ENCODE peak calls at places on chromosome X, in ten cellular contexts. One of them, this sample, is unnamed.

GRCh38 chrX:137432609-137433008 is 133.3 kb upstream of the ZIC3 start:
- DNase-seq in left kidney: peak
- DNase-seq in NCI-H1694 treated with DMSO at 0.1 percent for 48 hours: no peak
- DNase-seq in fibroblast of lung: no peak
- DNase-seq in putamen: no peak
- DNase-seq in HCT116: no peak
- DNase-seq in natural killer cell treated with Interleukin-12 subunit alpha and Interleukin-12 subunit beta and Interleukin-15 and Interleukin-18, amount 100 ng/mL, for 72 hours: no peak
- DNase-seq in EL: no peak
- DNase-seq in Caco-2: no peak
- DNase-seq in left colon: no peak
- DNase-seq in this sample: no peak

GRCh38 chrX:31588355-31588754 is 516.5 kb upstream of the FTHL17 start:
- DNase-seq in Caco-2: no peak
- DNase-seq in left colon: no peak
- DNase-seq in left kidney: no peak
- DNase-seq in fibroblast of lung: no peak
- DNase-seq in putamen: no peak
- DNase-seq in HCT116: no peak
- DNase-seq in NCI-H1694 treated with DMSO at 0.1 percent for 48 hours: no peak
- DNase-seq in EL: no peak
- DNase-seq in natural killer cell treated with Interleukin-12 subunit alpha and Interleukin-12 subunit beta and Interleukin-15 and Interleukin-18, amount 100 ng/mL, for 72 hours: no peak
- DNase-seq in this sample: no peak

GRCh38 chrX:79515529-79515928 is 148.4 kb upstream of the ITM2A start:
- DNase-seq in NCI-H1694 treated with DMSO at 0.1 percent for 48 hours: no peak
- DNase-seq in HCT116: no peak
- DNase-seq in left kidney: no peak
- DNase-seq in left colon: no peak
- DNase-seq in natural killer cell treated with Interleukin-12 subunit alpha and Interleukin-12 subunit beta and Interleukin-15 and Interleukin-18, amount 100 ng/mL, for 72 hours: no peak
- DNase-seq in EL: no peak
- DNase-seq in fibroblast of lung: no peak
- DNase-seq in putamen: no peak
- DNase-seq in Caco-2: no peak
- DNase-seq in this sample: no peak

GRCh38 chrX:63354484-63354883 is 3.4 kb upstream of the SPIN4 start:
- DNase-seq in left kidney: peak
- DNase-seq in putamen: no peak
- DNase-seq in NCI-H1694 treated with DMSO at 0.1 percent for 48 hours: no peak
- DNase-seq in Caco-2: no peak
- DNase-seq in HCT116: no peak
- DNase-seq in EL: no peak
- DNase-seq in fibroblast of lung: no peak
- DNase-seq in left colon: no peak
- DNase-seq in natural killer cell treated with Interleukin-12 subunit alpha and Interleukin-12 subunit beta and Interleukin-15 and Interleukin-18, amount 100 ng/mL, for 72 hours: no peak
- DNase-seq in this sample: no peak

GRCh38 chrX:38973327-38973726 is 172.1 kb downstream of the MID1IP1 start:
- DNase-seq in fibroblast of lung: peak
- DNase-seq in NCI-H1694 treated with DMSO at 0.1 percent for 48 hours: no peak
- DNase-seq in EL: peak
- DNase-seq in putamen: no peak
- DNase-seq in left kidney: no peak
- DNase-seq in Caco-2: no peak
- DNase-seq in HCT116: no peak
- DNase-seq in natural killer cell treated with Interleukin-12 subunit alpha and Interleukin-12 subunit beta and Interleukin-15 and Interleukin-18, amount 100 ng/mL, for 72 hours: no peak
- DNase-seq in left colon: no peak
- DNase-seq in this sample: no peak

GRCh38 chrX:144293229-144293628 is 409.4 kb downstream of the UBE2NL start:
- DNase-seq in NCI-H1694 treated with DMSO at 0.1 percent for 48 hours: no peak
- DNase-seq in EL: no peak
- DNase-seq in fibroblast of lung: no peak
- DNase-seq in left kidney: no peak
- DNase-seq in Caco-2: no peak
- DNase-seq in HCT116: no peak
- DNase-seq in left colon: no peak
- DNase-seq in natural killer cell treated with Interleukin-12 subunit alpha and Interleukin-12 subunit beta and Interleukin-15 and Interleukin-18, amount 100 ng/mL, for 72 hours: no peak
- DNase-seq in putamen: no peak
- DNase-seq in this sample: no peak

GRCh38 chrX:150036181-150036580 is 97.9 kb upstream of the EOLA2 start:
- DNase-seq in HCT116: no peak
- DNase-seq in NCI-H1694 treated with DMSO at 0.1 percent for 48 hours: no peak
- DNase-seq in EL: peak
- DNase-seq in natural killer cell treated with Interleukin-12 subunit alpha and Interleukin-12 subunit beta and Interleukin-15 and Interleukin-18, amount 100 ng/mL, for 72 hours: no peak
- DNase-seq in fibroblast of lung: peak
- DNase-seq in left kidney: no peak
- DNase-seq in Caco-2: no peak
- DNase-seq in left colon: peak
- DNase-seq in putamen: no peak
- DNase-seq in this sample: peak

GRCh38 chrX:12441376-12442128 is 303.3 kb downstream of the FRMPD4 start:
- DNase-seq in fibroblast of lung: peak
- DNase-seq in natural killer cell treated with Interleukin-12 subunit alpha and Interleukin-12 subunit beta and Interleukin-15 and Interleukin-18, amount 100 ng/mL, for 72 hours: no peak
- DNase-seq in NCI-H1694 treated with DMSO at 0.1 percent for 48 hours: no peak
- DNase-seq in left kidney: peak
- DNase-seq in EL: peak
- DNase-seq in HCT116: no peak
- DNase-seq in left colon: no peak
- DNase-seq in putamen: no peak
- DNase-seq in Caco-2: no peak
- DNase-seq in this sample: no peak

GRCh38 chrX:150334100-150334499 is 29.0 kb upstream of the MAMLD1 start:
- DNase-seq in left kidney: no peak
- DNase-seq in putamen: no peak
- DNase-seq in fibroblast of lung: no peak
- DNase-seq in EL: no peak
- DNase-seq in Caco-2: no peak
- DNase-seq in NCI-H1694 treated with DMSO at 0.1 percent for 48 hours: no peak
- DNase-seq in HCT116: no peak
- DNase-seq in natural killer cell treated with Interleukin-12 subunit alpha and Interleukin-12 subunit beta and Interleukin-15 and Interleukin-18, amount 100 ng/mL, for 72 hours: no peak
- DNase-seq in left colon: no peak
- DNase-seq in this sample: no peak

GRCh38 chrX:43068639-43069038 is 290.7 kb upstream of the PPP1R2C start:
- DNase-seq in EL: no peak
- DNase-seq in left colon: no peak
- DNase-seq in left kidney: no peak
- DNase-seq in Caco-2: no peak
- DNase-seq in fibroblast of lung: no peak
- DNase-seq in putamen: no peak
- DNase-seq in HCT116: no peak
- DNase-seq in natural killer cell treated with Interleukin-12 subunit alpha and Interleukin-12 subunit beta and Interleukin-15 and Interleukin-18, amount 100 ng/mL, for 72 hours: no peak
- DNase-seq in NCI-H1694 treated with DMSO at 0.1 percent for 48 hours: no peak
- DNase-seq in this sample: no peak

GRCh38 chrX:108131471-108131870 is 39.9 kb downstream of the ATG4A start:
- DNase-seq in fibroblast of lung: no peak
- DNase-seq in NCI-H1694 treated with DMSO at 0.1 percent for 48 hours: no peak
- DNase-seq in left colon: no peak
- DNase-seq in putamen: no peak
- DNase-seq in EL: peak
- DNase-seq in Caco-2: no peak
- DNase-seq in HCT116: no peak
- DNase-seq in natural killer cell treated with Interleukin-12 subunit alpha and Interleukin-12 subunit beta and Interleukin-15 and Interleukin-18, amount 100 ng/mL, for 72 hours: no peak
- DNase-seq in left kidney: peak
- DNase-seq in this sample: peak

GRCh38 chrX:9340619-9341304 is 124.1 kb upstream of the TBL1X start:
- DNase-seq in left kidney: no peak
- DNase-seq in EL: peak
- DNase-seq in NCI-H1694 treated with DMSO at 0.1 percent for 48 hours: peak
- DNase-seq in left colon: peak
- DNase-seq in natural killer cell treated with Interleukin-12 subunit alpha and Interleukin-12 subunit beta and Interleukin-15 and Interleukin-18, amount 100 ng/mL, for 72 hours: peak
- DNase-seq in putamen: no peak
- DNase-seq in Caco-2: no peak
- DNase-seq in HCT116: no peak
- DNase-seq in fibroblast of lung: peak
- DNase-seq in this sample: peak

GRCh38 chrX:146614693-146615524 is 194.7 kb upstream of the CXorf51B start:
- DNase-seq in left kidney: peak
- DNase-seq in natural killer cell treated with Interleukin-12 subunit alpha and Interleukin-12 subunit beta and Interleukin-15 and Interleukin-18, amount 100 ng/mL, for 72 hours: no peak
- DNase-seq in HCT116: no peak
- DNase-seq in Caco-2: no peak
- DNase-seq in fibroblast of lung: no peak
- DNase-seq in EL: no peak
- DNase-seq in putamen: no peak
- DNase-seq in left colon: no peak
- DNase-seq in NCI-H1694 treated with DMSO at 0.1 percent for 48 hours: no peak
- DNase-seq in this sample: no peak

GRCh38 chrX:9267415-9267814 is 197.4 kb upstream of the TBL1X start:
- DNase-seq in putamen: no peak
- DNase-seq in left colon: no peak
- DNase-seq in natural killer cell treated with Interleukin-12 subunit alpha and Interleukin-12 subunit beta and Interleukin-15 and Interleukin-18, amount 100 ng/mL, for 72 hours: no peak
- DNase-seq in HCT116: no peak
- DNase-seq in EL: no peak
- DNase-seq in left kidney: no peak
- DNase-seq in Caco-2: peak
- DNase-seq in fibroblast of lung: peak
- DNase-seq in NCI-H1694 treated with DMSO at 0.1 percent for 48 hours: no peak
- DNase-seq in this sample: no peak

GRCh38 chrX:17859609-17860178 is 1.4 kb downstream of the RAI2 start:
- DNase-seq in left colon: peak
- DNase-seq in HCT116: no peak
- DNase-seq in natural killer cell treated with Interleukin-12 subunit alpha and Interleukin-12 subunit beta and Interleukin-15 and Interleukin-18, amount 100 ng/mL, for 72 hours: no peak
- DNase-seq in left kidney: peak
- DNase-seq in fibroblast of lung: no peak
- DNase-seq in putamen: no peak
- DNase-seq in Caco-2: no peak
- DNase-seq in NCI-H1694 treated with DMSO at 0.1 percent for 48 hours: no peak
- DNase-seq in EL: no peak
- DNase-seq in this sample: no peak

GRCh38 chrX:53678667-53679066 is 7.9 kb downstream of the HUWE1 start:
- DNase-seq in natural killer cell treated with Interleukin-12 subunit alpha and Interleukin-12 subunit beta and Interleukin-15 and Interleukin-18, amount 100 ng/mL, for 72 hours: no peak
- DNase-seq in HCT116: no peak
- DNase-seq in left colon: no peak
- DNase-seq in left kidney: peak
- DNase-seq in putamen: no peak
- DNase-seq in NCI-H1694 treated with DMSO at 0.1 percent for 48 hours: no peak
- DNase-seq in Caco-2: no peak
- DNase-seq in EL: no peak
- DNase-seq in fibroblast of lung: no peak
- DNase-seq in this sample: peak

GRCh38 chrX:67607436-67607835 is 63.6 kb downstream of the AR start:
- DNase-seq in natural killer cell treated with Interleukin-12 subunit alpha and Interleukin-12 subunit beta and Interleukin-15 and Interleukin-18, amount 100 ng/mL, for 72 hours: no peak
- DNase-seq in NCI-H1694 treated with DMSO at 0.1 percent for 48 hours: no peak
- DNase-seq in HCT116: no peak
- DNase-seq in Caco-2: no peak
- DNase-seq in fibroblast of lung: peak
- DNase-seq in EL: no peak
- DNase-seq in putamen: no peak
- DNase-seq in left colon: no peak
- DNase-seq in left kidney: no peak
- DNase-seq in this sample: no peak

GRCh38 chrX:42128587-42128986 is 205.2 kb upstream of the CASK start:
- DNase-seq in left colon: no peak
- DNase-seq in fibroblast of lung: no peak
- DNase-seq in Caco-2: no peak
- DNase-seq in putamen: no peak
- DNase-seq in NCI-H1694 treated with DMSO at 0.1 percent for 48 hours: no peak
- DNase-seq in natural killer cell treated with Interleukin-12 subunit alpha and Interleukin-12 subunit beta and Interleukin-15 and Interleukin-18, amount 100 ng/mL, for 72 hours: no peak
- DNase-seq in left kidney: no peak
- DNase-seq in HCT116: no peak
- DNase-seq in EL: no peak
- DNase-seq in this sample: no peak

GRCh38 chrX:67570839-67571238 is 27.0 kb downstream of the AR start:
- DNase-seq in natural killer cell treated with Interleukin-12 subunit alpha and Interleukin-12 subunit beta and Interleukin-15 and Interleukin-18, amount 100 ng/mL, for 72 hours: no peak
- DNase-seq in EL: no peak
- DNase-seq in left kidney: no peak
- DNase-seq in putamen: no peak
- DNase-seq in NCI-H1694 treated with DMSO at 0.1 percent for 48 hours: no peak
- DNase-seq in fibroblast of lung: no peak
- DNase-seq in Caco-2: no peak
- DNase-seq in HCT116: no peak
- DNase-seq in left colon: no peak
- DNase-seq in this sample: no peak

GRCh38 chrX:146243071-146243470 is 425.4 kb downstream of the SLITRK2 start:
- DNase-seq in left kidney: no peak
- DNase-seq in Caco-2: no peak
- DNase-seq in NCI-H1694 treated with DMSO at 0.1 percent for 48 hours: no peak
- DNase-seq in putamen: no peak
- DNase-seq in EL: no peak
- DNase-seq in HCT116: no peak
- DNase-seq in natural killer cell treated with Interleukin-12 subunit alpha and Interleukin-12 subunit beta and Interleukin-15 and Interleukin-18, amount 100 ng/mL, for 72 hours: no peak
- DNase-seq in left colon: no peak
- DNase-seq in fibroblast of lung: no peak
- DNase-seq in this sample: no peak

GRCh38 chrX:23317799-23318724 is 16.6 kb upstream of the PTCHD1 start:
- DNase-seq in NCI-H1694 treated with DMSO at 0.1 percent for 48 hours: no peak
- DNase-seq in left colon: no peak
- DNase-seq in left kidney: peak
- DNase-seq in natural killer cell treated with Interleukin-12 subunit alpha and Interleukin-12 subunit beta and Interleukin-15 and Interleukin-18, amount 100 ng/mL, for 72 hours: no peak
- DNase-seq in EL: peak
- DNase-seq in putamen: no peak
- DNase-seq in Caco-2: no peak
- DNase-seq in fibroblast of lung: peak
- DNase-seq in HCT116: no peak
- DNase-seq in this sample: peak

This sample was measured in dermis blood vessel endothelial cell.